ENCODE peak calls at places on chromosomes 2 and 18, in nine cellular contexts. One of them, this sample, is unnamed.

GRCh38 chr2:58098254-58099096 is 51.9 kb downstream of the VRK2 start:
- DNase-seq in GM12892: no peak
- DNase-seq in effector memory CD4-positive, alpha-beta T cell: no peak
- DNase-seq in GM04503: no peak
- DNase-seq in GM04504: no peak
- DNase-seq in Karpas-422: no peak
- DNase-seq in fibroblast of pulmonary artery: peak
- DNase-seq in epithelial cell of prostate: no peak
- DNase-seq in kidney: no peak
- DNase-seq in this sample: no peak

GRCh38 chr2:86556508-86556907 is 6.7 kb downstream of the CHMP3 start:
- DNase-seq in fibroblast of pulmonary artery: no peak
- DNase-seq in epithelial cell of prostate: no peak
- DNase-seq in kidney: no peak
- DNase-seq in GM04504: no peak
- DNase-seq in Karpas-422: no peak
- DNase-seq in GM12892: no peak
- DNase-seq in effector memory CD4-positive, alpha-beta T cell: no peak
- DNase-seq in GM04503: no peak
- DNase-seq in this sample: peak

GRCh38 chr18:9731380-9731779 is 23.3 kb downstream of the RAB31 start:
- DNase-seq in epithelial cell of prostate: peak
- DNase-seq in GM04504: no peak
- DNase-seq in fibroblast of pulmonary artery: peak
- DNase-seq in kidney: no peak
- DNase-seq in Karpas-422: peak
- DNase-seq in effector memory CD4-positive, alpha-beta T cell: no peak
- DNase-seq in GM12892: no peak
- DNase-seq in GM04503: no peak
- DNase-seq in this sample: no peak

GRCh38 chr2:64972856-64973255 is 16.3 kb upstream of the SLC1A4 start:
- DNase-seq in effector memory CD4-positive, alpha-beta T cell: no peak
- DNase-seq in fibroblast of pulmonary artery: no peak
- DNase-seq in GM04504: no peak
- DNase-seq in GM12892: no peak
- DNase-seq in GM04503: no peak
- DNase-seq in kidney: no peak
- DNase-seq in Karpas-422: no peak
- DNase-seq in epithelial cell of prostate: no peak
- DNase-seq in this sample: no peak

GRCh38 chr2:1653956-1654695 is 90.2 kb downstream of the PXDN start:
- DNase-seq in fibroblast of pulmonary artery: peak
- DNase-seq in Karpas-422: no peak
- DNase-seq in GM04503: peak
- DNase-seq in GM12892: no peak
- DNase-seq in epithelial cell of prostate: no peak
- DNase-seq in effector memory CD4-positive, alpha-beta T cell: no peak
- DNase-seq in kidney: no peak
- DNase-seq in GM04504: peak
- DNase-seq in this sample: no peak

GRCh38 chr2:158936978-158937377 is 31.5 kb upstream of the TANC1 start:
- DNase-seq in fibroblast of pulmonary artery: peak
- DNase-seq in GM04504: peak
- DNase-seq in epithelial cell of prostate: peak
- DNase-seq in effector memory CD4-positive, alpha-beta T cell: no peak
- DNase-seq in Karpas-422: no peak
- DNase-seq in kidney: no peak
- DNase-seq in GM04503: peak
- DNase-seq in GM12892: no peak
- DNase-seq in this sample: no peak

GRCh38 chr18:42310956-42311355 is 355.9 kb downstream of the PIK3C3 start:
- DNase-seq in GM04504: peak
- DNase-seq in effector memory CD4-positive, alpha-beta T cell: no peak
- DNase-seq in kidney: no peak
- DNase-seq in Karpas-422: no peak
- DNase-seq in GM04503: peak
- DNase-seq in fibroblast of pulmonary artery: peak
- DNase-seq in GM12892: no peak
- DNase-seq in epithelial cell of prostate: no peak
- DNase-seq in this sample: no peak

GRCh38 chr2:20182241-20182931 is 42.5 kb downstream of the SDC1 start:
- DNase-seq in effector memory CD4-positive, alpha-beta T cell: no peak
- DNase-seq in epithelial cell of prostate: peak
- DNase-seq in GM04504: no peak
- DNase-seq in Karpas-422: no peak
- DNase-seq in fibroblast of pulmonary artery: peak
- DNase-seq in kidney: peak
- DNase-seq in GM12892: no peak
- DNase-seq in GM04503: no peak
- DNase-seq in this sample: peak

GRCh38 chr18:9914584-9915290 is 921 bp downstream of the VAPA start:
- DNase-seq in GM12892: peak
- DNase-seq in kidney: peak
- DNase-seq in effector memory CD4-positive, alpha-beta T cell: peak
- DNase-seq in epithelial cell of prostate: no peak
- DNase-seq in Karpas-422: peak
- DNase-seq in GM04503: peak
- DNase-seq in fibroblast of pulmonary artery: peak
- DNase-seq in GM04504: peak
- DNase-seq in this sample: peak

GRCh38 chr2:222835823-222836151 is 25.0 kb upstream of the ACSL3 start:
- DNase-seq in epithelial cell of prostate: no peak
- DNase-seq in GM04503: no peak
- DNase-seq in effector memory CD4-positive, alpha-beta T cell: no peak
- DNase-seq in kidney: no peak
- DNase-seq in GM04504: no peak
- DNase-seq in fibroblast of pulmonary artery: no peak
- DNase-seq in GM12892: no peak
- DNase-seq in Karpas-422: no peak
- DNase-seq in this sample: no peak

GRCh38 chr2:191638079-191638801 is 39.7 kb upstream of the NABP1 start:
- DNase-seq in effector memory CD4-positive, alpha-beta T cell: no peak
- DNase-seq in Karpas-422: no peak
- DNase-seq in GM04504: no peak
- DNase-seq in epithelial cell of prostate: peak
- DNase-seq in fibroblast of pulmonary artery: no peak
- DNase-seq in kidney: no peak
- DNase-seq in GM04503: no peak
- DNase-seq in GM12892: no peak
- DNase-seq in this sample: peak